ENCODE peak calls at places on chromosome 9, in eight cellular contexts. C is stomach, I is A549, D is astrocyte, S is B cell, P is cardiac muscle cell, Z is thoracic aorta, T is fibroblast of mammary gland. F is an unnamed sample.

GRCh38 chr9:70901741-70902140 is 219.7 kb downstream of the TRPM3 start:
- DNase-seq in D (peak), T (peak), C (no peak), Z (no peak), S (no peak), I (no peak), P (peak), F (no peak)

GRCh38 chr9:125843646-125844045 is 96.5 kb downstream of the PBX3 start:
- DNase-seq in T (peak), D (peak), I (no peak), C (no peak), Z (no peak), S (no peak), P (peak), F (no peak)

GRCh38 chr9:71858812-71859211 is 52.2 kb downstream of the ABHD17B start:
- DNase-seq in D (peak), C (no peak), P (no peak), Z (no peak), S (no peak), I (no peak), T (peak), F (no peak)

GRCh38 chr9:105656131-105656921 is 5.9 kb upstream of the TAL2 start:
- DNase-seq in D (no peak), I (peak), C (peak), T (no peak), Z (no peak), S (peak), P (no peak), F (peak)

GRCh38 chr9:125479846-125480615 is 218.4 kb downstream of the GAPVD1 start:
- DNase-seq in I (no peak), T (no peak), D (no peak), C (no peak), Z (no peak), S (no peak), P (no peak), F (no peak)

GRCh38 chr9:122206118-122207046 is 22.4 kb downstream of the LHX6 start:
- DNase-seq in P (peak), D (peak), I (no peak), C (no peak), Z (no peak), S (no peak), T (peak), F (no peak)

GRCh38 chr9:119074017-119074416 is 295.2 kb downstream of the BRINP1 start:
- DNase-seq in I (no peak), D (no peak), Z (no peak), T (no peak), C (no peak), P (no peak), S (no peak), F (no peak)

GRCh38 chr9:134922932-134923240 is 5.2 kb upstream of the FCN1 start:
- DNase-seq in S (no peak), T (no peak), C (no peak), D (no peak), P (no peak), I (no peak), Z (no peak), F (no peak)

GRCh38 chr9:95609426-95609825 is 92.7 kb upstream of the PTCH1 start:
- DNase-seq in S (no peak), Z (no peak), C (no peak), P (no peak), D (no peak), T (no peak), I (no peak), F (no peak)

GRCh38 chr9:105511486-105511885 is 46.4 kb upstream of the FKTN start:
- DNase-seq in D (no peak), T (no peak), Z (no peak), I (no peak), P (no peak), C (no peak), S (no peak), F (no peak)

GRCh38 chr9:17793713-17794622 is 215.1 kb downstream of the SH3GL2 start:
- DNase-seq in P (peak), D (no peak), I (peak), S (no peak), T (peak), Z (no peak), C (no peak), F (peak)

GRCh38 chr9:82940386-82940785 is 122.6 kb downstream of the RASEF start:
- DNase-seq in T (no peak), D (no peak), S (no peak), I (no peak), Z (no peak), C (no peak), P (no peak), F (no peak)

GRCh38 chr9:6771722-6772121 is 13.9 kb downstream of the KDM4C start:
- DNase-seq in D (no peak), C (no peak), T (no peak), S (no peak), I (no peak), P (no peak), Z (no peak), F (no peak)

GRCh38 chr9:96554801-96555566 is 64.7 kb downstream of the CDC14B start:
- DNase-seq in I (no peak), Z (no peak), D (peak), C (no peak), T (peak), P (peak), S (no peak), F (no peak)

GRCh38 chr9:135100241-135101067 is 13.0 kb downstream of the OLFM1 start:
- DNase-seq in C (no peak), T (no peak), D (no peak), I (no peak), Z (no peak), S (no peak), P (no peak), F (no peak)

GRCh38 chr9:94772654-94773303 is 46.3 kb downstream of the AOPEP start:
- DNase-seq in D (peak), S (no peak), P (no peak), T (peak), I (no peak), Z (no peak), C (no peak), F (no peak)

GRCh38 chr9:77848897-77849296 is 182.7 kb downstream of the GNAQ start:
- DNase-seq in T (peak), Z (peak), D (peak), P (peak), S (no peak), C (no peak), I (peak), F (no peak)

GRCh38 chr9:74496819-74497749 is at the start of gene RORB:
- DNase-seq in D (peak), P (peak), Z (no peak), I (no peak), S (peak), C (peak), T (peak), F (peak)

GRCh38 chr9:27787941-27788340 is 214.7 kb upstream of the C9orf72 start:
- DNase-seq in Z (no peak), T (no peak), D (no peak), S (no peak), P (peak), I (no peak), C (no peak), F (peak)

GRCh38 chr9:94872921-94873511 is 146.5 kb downstream of the AOPEP start:
- DNase-seq in Z (no peak), D (peak), I (no peak), C (no peak), S (no peak), T (peak), P (peak), F (no peak)

GRCh38 chr9:133707065-133707760 is 30.9 kb downstream of the SARDH start:
- DNase-seq in P (peak), Z (no peak), D (peak), C (no peak), S (no peak), I (no peak), T (peak), F (no peak)

GRCh38 chr9:109990541-109990940 is 210.5 kb downstream of the PALM2AKAP2 start:
- DNase-seq in S (no peak), P (peak), I (no peak), D (peak), Z (no peak), T (peak), C (no peak), F (no peak)

GRCh38 chr9:136690104-136690840 is 3.0 kb upstream of the AGPAT2 start:
- DNase-seq in P (no peak), I (no peak), S (no peak), C (no peak), D (no peak), T (no peak), Z (no peak), F (no peak)

GRCh38 chr9:36928670-36929349 is 105.3 kb downstream of the PAX5 start:
- DNase-seq in T (peak), S (no peak), C (no peak), I (peak), Z (no peak), D (peak), P (peak), F (no peak)

GRCh38 chr9:71793386-71794105 is 25.2 kb upstream of the CEMIP2 start:
- DNase-seq in D (peak), I (no peak), T (no peak), P (peak), S (no peak), Z (no peak), C (no peak), F (peak)

GRCh38 chr9:124190761-124191160 is 67.0 kb upstream of the NEK6 start:
- DNase-seq in D (no peak), I (no peak), C (peak), S (no peak), T (no peak), Z (no peak), P (no peak), F (no peak)

GRCh38 chr9:72041775-72042194 is 18.6 kb downstream of the C9orf57 start:
- DNase-seq in C (no peak), Z (no peak), P (peak), S (no peak), T (peak), D (peak), I (no peak), F (peak)

GRCh38 chr9:5857928-5858327 is 25.0 kb upstream of the ERMP1 start:
- DNase-seq in Z (no peak), I (no peak), T (no peak), S (no peak), P (no peak), C (no peak), D (no peak), F (no peak)

GRCh38 chr9:126952180-126952960 is 37.8 kb downstream of the RALGPS1 start:
- DNase-seq in S (no peak), I (no peak), C (no peak), Z (no peak), T (peak), D (peak), P (peak), F (no peak)

GRCh38 chr9:126945682-126946081 is 31.1 kb downstream of the RALGPS1 start:
- DNase-seq in S (no peak), P (peak), I (no peak), C (no peak), T (no peak), Z (no peak), D (no peak), F (no peak)

GRCh38 chr9:126942369-126942768 is 27.8 kb downstream of the RALGPS1 start:
- DNase-seq in T (no peak), I (no peak), C (no peak), D (no peak), Z (no peak), P (no peak), S (no peak), F (no peak)

GRCh38 chr9:126953089-126953809 is 38.7 kb downstream of the RALGPS1 start:
- DNase-seq in D (peak), I (no peak), T (peak), S (no peak), P (peak), Z (no peak), C (no peak), F (no peak)

GRCh38 chr9:126947529-126947928 is 32.9 kb downstream of the RALGPS1 start:
- DNase-seq in D (no peak), T (no peak), C (no peak), S (no peak), I (no peak), P (no peak), Z (no peak), F (peak)
- TF ChIP-seq CTCF in D (no peak), T (no peak), C (no peak), S (peak), I (no peak), P (no peak), Z (no peak), F (no peak)

GRCh38 chr9:129146441-129146933 is 31.6 kb downstream of the IER5L start:
- DNase-seq in Z (no peak), C (no peak), T (peak), P (peak), I (no peak), D (no peak), S (no peak), F (no peak)

GRCh38 chr9:129143461-129143927 is 32.3 kb downstream of the PTPA start:
- DNase-seq in C (no peak), S (no peak), Z (no peak), P (peak), T (peak), D (peak), I (no peak), F (no peak)

GRCh38 chr9:129145316-129145715 is 32.7 kb downstream of the IER5L start:
- DNase-seq in P (peak), T (peak), C (no peak), I (no peak), D (no peak), Z (no peak), S (no peak), F (no peak)

GRCh38 chr9:129148463-129149204 is 29.4 kb downstream of the IER5L start:
- DNase-seq in Z (no peak), D (no peak), P (no peak), T (no peak), I (no peak), C (no peak), S (no peak), F (no peak)

GRCh38 chr9:129145841-129146292 is 32.2 kb downstream of the IER5L start:
- DNase-seq in I (no peak), P (peak), D (peak), S (no peak), T (peak), C (no peak), Z (no peak), F (no peak)
- TF ChIP-seq CTCF in I (no peak), P (peak), D (no peak), S (no peak), T (peak), C (no peak), Z (no peak), F (no peak)

GRCh38 chr9:33106827-33107621 is 30.6 kb upstream of the SMU1 start:
- DNase-seq in S (no peak), T (peak), Z (no peak), C (peak), P (peak), D (peak), I (no peak), F (no peak)
- TF ChIP-seq CTCF in S (no peak), T (no peak), Z (no peak), C (no peak), P (no peak), D (no peak), I (no peak), F (no peak)

GRCh38 chr9:131300444-131300843 is 10.9 kb downstream of the PLPP7 start:
- DNase-seq in S (no peak), T (no peak), Z (no peak), D (no peak), P (no peak), C (no peak), I (no peak), F (no peak)
- TF ChIP-seq CTCF in S (no peak), T (no peak), Z (no peak), D (no peak), P (no peak), C (no peak), I (no peak), F (no peak)

GRCh38 chr9:86045654-86046053 is 53.7 kb downstream of the GOLM1 start:
- DNase-seq in Z (no peak), C (no peak), D (no peak), I (no peak), P (no peak), S (no peak), T (no peak), F (no peak)

GRCh38 chr9:86043586-86043985 is 55.8 kb downstream of the GOLM1 start:
- DNase-seq in Z (no peak), D (no peak), S (no peak), P (no peak), C (no peak), T (no peak), I (no peak), F (no peak)

GRCh38 chr9:86046080-86046636 is 53.2 kb downstream of the GOLM1 start:
- DNase-seq in P (no peak), Z (no peak), S (no peak), I (no peak), D (no peak), T (no peak), C (no peak), F (no peak)

GRCh38 chr9:86042226-86042625 is 57.1 kb downstream of the GOLM1 start:
- DNase-seq in S (no peak), D (no peak), Z (no peak), C (no peak), I (no peak), T (no peak), P (no peak), F (no peak)

DNA sequence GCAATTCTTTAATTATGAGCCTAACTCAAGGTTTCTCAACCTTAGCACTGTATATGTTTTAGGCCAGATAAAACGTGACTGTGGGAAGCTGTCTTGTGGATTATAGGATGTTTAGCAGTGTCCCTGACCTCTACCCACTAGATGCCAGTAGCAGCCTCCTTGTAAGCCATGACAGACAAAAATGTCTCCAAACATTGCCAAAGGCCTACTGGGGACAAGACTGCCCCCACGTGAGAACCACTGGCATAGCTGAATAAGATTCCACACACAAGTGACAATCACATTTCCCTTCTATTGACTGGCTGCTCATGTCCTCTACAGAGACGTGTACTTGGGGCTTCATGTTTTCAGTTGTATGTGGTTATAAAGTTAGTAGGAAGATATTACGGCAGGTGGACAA is 55.4 kb downstream of the GOLM1 start:
- DNase-seq in Z (no peak), D (no peak), S (no peak), C (no peak), P (no peak), I (no peak), T (no peak), F (no peak)
- TF ChIP-seq CTCF in Z (no peak), D (no peak), S (no peak), C (no peak), P (no peak), I (no peak), T (peak), F (no peak)

DNA sequence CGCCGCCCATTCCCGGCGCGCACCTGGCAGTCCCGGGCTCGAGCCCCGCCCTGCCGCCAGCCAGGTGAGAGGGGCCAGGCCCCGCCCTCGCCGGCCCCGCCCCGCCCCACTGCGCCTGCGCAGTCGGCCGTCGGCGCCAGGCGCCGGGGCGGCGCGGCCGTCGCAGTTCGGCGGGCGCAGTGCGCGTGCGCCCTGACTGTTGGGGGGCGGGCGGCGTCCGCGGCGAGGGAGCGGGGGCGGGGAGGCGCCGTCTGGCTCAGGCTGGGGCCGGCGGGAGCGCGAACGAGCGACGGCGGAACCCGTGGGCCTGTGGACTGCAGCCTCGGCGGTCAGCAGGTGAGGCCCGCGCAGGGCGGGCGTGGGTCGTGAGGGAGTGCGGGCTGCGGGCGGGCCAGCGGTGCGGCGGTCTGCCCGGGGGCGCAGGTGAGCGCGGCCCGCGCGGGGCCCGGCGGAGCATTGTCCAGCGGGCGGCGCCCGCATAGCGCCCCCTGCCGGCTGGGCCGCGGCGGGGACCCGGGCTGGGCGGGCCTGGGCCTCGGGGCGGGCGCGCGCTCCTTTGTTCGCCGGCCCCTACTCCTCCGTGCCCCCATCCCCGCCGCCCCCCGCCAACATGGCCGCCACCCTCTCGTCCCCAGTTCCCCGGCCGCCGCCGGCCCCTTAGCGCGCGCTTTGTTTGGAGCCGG is at the start of gene SPIN1:
- DNase-seq in T (peak), C (peak), P (peak), S (peak), Z (no peak), D (peak), I (peak), F (peak)
- TF ChIP-seq CTCF in T (no peak), C (no peak), P (no peak), S (peak), Z (no peak), D (peak), I (peak), F (no peak)

DNA sequence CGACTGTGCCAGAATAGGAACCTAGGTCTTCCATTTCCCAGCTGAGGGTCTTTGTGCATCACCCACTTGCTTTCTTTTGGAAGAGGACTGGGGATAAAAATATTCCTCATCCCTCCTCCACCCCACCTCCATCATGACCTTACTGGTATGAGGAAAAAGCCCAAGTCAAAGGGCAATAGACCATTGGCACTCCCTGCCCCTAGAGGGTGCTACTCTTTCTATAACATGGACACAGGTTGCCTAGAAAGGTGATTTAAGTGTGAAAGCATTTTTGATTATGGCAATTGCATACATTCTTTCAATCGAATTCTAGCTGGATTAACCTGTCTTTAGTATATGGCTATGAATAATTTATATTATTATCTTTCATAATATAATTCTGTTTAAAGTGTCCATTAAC is 22.8 kb upstream of the ZNF618 start:
- DNase-seq in P (peak), D (no peak), T (peak), Z (no peak), I (peak), C (peak), S (no peak), F (peak)
- TF ChIP-seq CTCF in P (peak), D (no peak), T (peak), Z (no peak), I (no peak), C (no peak), S (no peak), F (peak)